ENCODE peak calls at places on chromosomes 4 and X, in eight cellular contexts. X is H1, K is PC-3, C is fibroblast of lung, R is mammary epithelial cell, A is IMR-90, H is mesendoderm, G is A549. P is an unnamed sample.

GRCh38 chrX:52078133-52078532 is 9.2 kb upstream of the MAGED4B start:
- DNase-seq in H (no peak), A (no peak), C (no peak), K (no peak), X (no peak), R (no peak), G (no peak), P (no peak)

GRCh38 chr4:75477201-75477600 is 37.0 kb downstream of the RCHY1 start:
- DNase-seq in X (no peak), K (no peak), G (no peak), C (peak), R (no peak), A (peak), H (no peak), P (no peak)

GRCh38 chr4:139973015-139973414 is 181.0 kb downstream of the MAML3 start:
- DNase-seq in X (no peak), K (no peak), C (no peak), G (no peak), H (no peak), A (peak), R (peak), P (no peak)

GRCh38 chr4:173171987-173172386 is 3.4 kb downstream of the GALNT7 start:
- DNase-seq in X (no peak), C (no peak), H (no peak), K (no peak), G (no peak), A (no peak), R (no peak), P (no peak)

GRCh38 chr4:158760866-158761265 is 8.0 kb upstream of the FNIP2 start:
- DNase-seq in G (no peak), A (peak), X (no peak), H (no peak), K (no peak), C (no peak), R (no peak), P (peak)

GRCh38 chrX:149848855-149849254 is 32.1 kb upstream of the MAGEA8 start:
- DNase-seq in K (no peak), X (no peak), H (no peak), R (no peak), C (no peak), G (no peak), A (no peak), P (no peak)

GRCh38 chrX:110086916-110087484 is 84.1 kb downstream of the TMEM164 start:
- DNase-seq in A (peak), H (peak), R (peak), G (peak), X (no peak), C (peak), K (peak), P (peak)

GRCh38 chr4:76526585-76526990 is 91.6 kb downstream of the SHROOM3 start:
- DNase-seq in X (no peak), A (no peak), C (no peak), H (peak), K (peak), G (peak), R (peak), P (no peak)

GRCh38 chr4:13750594-13750993 is 123.1 kb upstream of the BOD1L1 start:
- DNase-seq in H (no peak), A (no peak), R (peak), G (no peak), X (no peak), K (peak), C (no peak), P (no peak)

GRCh38 chr4:25312496-25313193 is at the start of gene ZCCHC4:
- DNase-seq in C (peak), R (peak), X (peak), G (peak), A (peak), K (peak), H (peak), P (peak)

DNA sequence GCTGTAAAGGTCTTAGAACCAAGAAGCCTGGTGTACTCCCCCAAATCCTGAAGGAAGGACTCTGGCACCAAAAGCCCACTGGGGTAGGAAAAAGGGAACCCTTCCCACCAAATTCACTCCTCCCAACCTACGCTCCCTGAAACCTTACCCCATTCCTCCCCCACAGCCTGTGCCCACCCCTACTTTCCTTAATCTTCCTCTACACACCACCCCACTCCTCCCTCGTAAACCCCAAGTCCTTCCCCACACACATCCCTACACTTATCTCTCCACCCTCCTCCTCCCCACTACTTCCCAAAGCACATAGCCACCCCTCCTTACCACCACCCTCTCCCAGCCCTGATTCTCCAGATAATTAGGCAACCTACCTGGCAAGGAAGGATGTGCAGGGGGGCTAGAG is 1.7 kb downstream of the ZMYM3 start:
- DNase-seq in R (no peak), C (no peak), H (no peak), A (no peak), K (no peak), X (no peak), G (no peak), P (peak)
- H3K4me2 ChIP-seq in R (no peak), C (peak), H (peak), A (peak), K (peak), X (peak), G (peak), P (peak)

DNA sequence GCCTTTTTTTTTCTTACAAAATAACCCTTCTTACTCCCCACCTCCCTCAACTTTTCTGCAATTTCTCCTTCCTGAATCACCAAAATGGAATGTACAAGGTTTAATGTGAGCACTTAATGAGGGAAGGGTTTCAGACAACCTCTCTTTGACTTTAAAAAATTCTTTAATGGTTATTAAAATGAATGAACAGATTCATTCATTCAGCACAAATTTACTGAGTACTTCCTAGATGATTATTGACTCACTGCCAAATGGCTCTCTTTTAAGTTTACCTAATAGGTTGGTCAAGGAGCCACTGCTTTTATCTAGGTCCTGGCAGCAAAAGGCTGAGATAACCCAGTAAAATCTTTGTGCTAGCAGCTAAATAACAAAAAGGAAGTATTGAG is 904 bp upstream of the AADAT start:
- DNase-seq in R (peak), K (peak), X (no peak), H (peak), G (no peak), A (peak), C (no peak), P (peak)
- H3K4me2 ChIP-seq in R (peak), K (peak), X (peak), H (no peak), G (peak), A (no peak), C (peak), P (peak)

GRCh38 chrX:47360423-47361179 is 9.8 kb upstream of the ZNF157 start:
- DNase-seq in K (no peak), A (no peak), X (no peak), H (no peak), G (no peak), R (no peak), C (no peak), P (no peak)

GRCh38 chrX:47370278-47370677 is at the start of gene ZNF157:
- DNase-seq in G (no peak), R (no peak), H (no peak), C (no peak), K (no peak), X (no peak), A (no peak), P (peak)

GRCh38 chrX:47361538-47362511 is 8.6 kb upstream of the ZNF157 start:
- DNase-seq in H (peak), K (peak), A (peak), C (peak), G (peak), R (peak), X (peak), P (peak)

GRCh38 chrX:47366051-47366722 is 4.2 kb upstream of the ZNF157 start:
- DNase-seq in H (peak), R (peak), G (peak), X (peak), A (peak), K (peak), C (peak), P (peak)
- H3K4me2 ChIP-seq in H (peak), R (peak), G (peak), X (peak), A (peak), K (peak), C (peak), P (peak)

DNA sequence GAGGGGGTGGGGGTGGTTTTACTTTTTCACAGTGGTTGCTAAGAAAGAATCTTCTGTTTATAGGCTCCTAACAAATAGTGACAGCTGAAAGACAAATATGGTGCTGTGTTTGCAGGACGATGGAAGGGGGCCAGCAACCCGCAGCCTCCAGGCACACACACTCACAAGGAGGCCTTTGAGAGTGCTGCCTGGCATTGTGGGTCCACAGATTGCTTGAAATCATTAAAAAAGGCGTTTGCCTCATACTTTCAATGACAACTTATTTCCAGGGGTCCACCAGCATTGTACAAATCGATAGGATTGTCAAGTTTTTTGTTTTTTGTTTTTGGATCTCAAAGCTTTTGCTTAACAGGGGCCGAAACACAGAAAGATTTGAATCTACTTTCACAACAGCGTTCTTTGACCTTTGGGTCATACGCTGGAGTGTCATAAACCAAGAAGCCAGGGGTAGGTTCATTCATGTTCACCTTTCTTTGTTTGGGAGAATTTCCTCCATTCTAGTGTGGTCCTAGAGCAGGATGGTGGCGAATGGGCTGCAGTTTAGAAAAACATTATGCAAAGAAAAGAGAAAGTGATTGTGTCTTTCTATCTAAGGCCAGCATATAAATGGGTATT is 32.6 kb upstream of the PDLIM3 start:
- DNase-seq in A (peak), H (peak), G (no peak), K (no peak), X (no peak), C (peak), R (no peak), P (no peak)
- H3K4me2 ChIP-seq in A (peak), H (no peak), G (no peak), K (no peak), X (no peak), C (peak), R (no peak), P (no peak)

GRCh38 chr4:184028571-184028996 is 123.5 kb downstream of the STOX2 start:
- DNase-seq in A (no peak), K (no peak), R (no peak), C (peak), X (no peak), G (no peak), H (no peak), P (no peak)
- H3K4me2 ChIP-seq in A (peak), K (no peak), R (no peak), C (peak), X (no peak), G (no peak), H (no peak), P (no peak)

GRCh38 chr4:54254116-54254914 is 25.2 kb downstream of the PDGFRA start:
- DNase-seq in K (no peak), C (peak), A (peak), H (peak), G (no peak), X (no peak), R (no peak), P (no peak)
- H3K4me2 ChIP-seq in K (no peak), C (peak), A (peak), H (no peak), G (no peak), X (no peak), R (no peak), P (no peak)

GRCh38 chrX:45747905-45748304 is 547.2 kb upstream of the DIPK2B start:
- DNase-seq in C (no peak), R (peak), A (no peak), K (peak), H (no peak), X (no peak), G (no peak), P (no peak)

GRCh38 chrX:45750639-45751038 is 550.0 kb upstream of the DIPK2B start:
- DNase-seq in R (peak), A (no peak), H (no peak), K (no peak), G (no peak), X (no peak), C (no peak), P (no peak)

GRCh38 chrX:45751156-45751555 is 550.5 kb upstream of the DIPK2B start:
- DNase-seq in K (no peak), H (no peak), A (no peak), G (no peak), X (no peak), R (no peak), C (no peak), P (no peak)

GRCh38 chrX:45749375-45749774 is 548.7 kb upstream of the DIPK2B start:
- DNase-seq in R (no peak), H (no peak), A (no peak), K (peak), X (no peak), C (peak), G (no peak), P (no peak)

GRCh38 chrX:45748443-45748842 is 547.8 kb upstream of the DIPK2B start:
- DNase-seq in G (no peak), H (no peak), C (no peak), R (no peak), K (peak), A (no peak), X (no peak), P (no peak)
- H3K4me2 ChIP-seq in G (peak), H (no peak), C (no peak), R (peak), K (peak), A (no peak), X (no peak), P (no peak)

DNA sequence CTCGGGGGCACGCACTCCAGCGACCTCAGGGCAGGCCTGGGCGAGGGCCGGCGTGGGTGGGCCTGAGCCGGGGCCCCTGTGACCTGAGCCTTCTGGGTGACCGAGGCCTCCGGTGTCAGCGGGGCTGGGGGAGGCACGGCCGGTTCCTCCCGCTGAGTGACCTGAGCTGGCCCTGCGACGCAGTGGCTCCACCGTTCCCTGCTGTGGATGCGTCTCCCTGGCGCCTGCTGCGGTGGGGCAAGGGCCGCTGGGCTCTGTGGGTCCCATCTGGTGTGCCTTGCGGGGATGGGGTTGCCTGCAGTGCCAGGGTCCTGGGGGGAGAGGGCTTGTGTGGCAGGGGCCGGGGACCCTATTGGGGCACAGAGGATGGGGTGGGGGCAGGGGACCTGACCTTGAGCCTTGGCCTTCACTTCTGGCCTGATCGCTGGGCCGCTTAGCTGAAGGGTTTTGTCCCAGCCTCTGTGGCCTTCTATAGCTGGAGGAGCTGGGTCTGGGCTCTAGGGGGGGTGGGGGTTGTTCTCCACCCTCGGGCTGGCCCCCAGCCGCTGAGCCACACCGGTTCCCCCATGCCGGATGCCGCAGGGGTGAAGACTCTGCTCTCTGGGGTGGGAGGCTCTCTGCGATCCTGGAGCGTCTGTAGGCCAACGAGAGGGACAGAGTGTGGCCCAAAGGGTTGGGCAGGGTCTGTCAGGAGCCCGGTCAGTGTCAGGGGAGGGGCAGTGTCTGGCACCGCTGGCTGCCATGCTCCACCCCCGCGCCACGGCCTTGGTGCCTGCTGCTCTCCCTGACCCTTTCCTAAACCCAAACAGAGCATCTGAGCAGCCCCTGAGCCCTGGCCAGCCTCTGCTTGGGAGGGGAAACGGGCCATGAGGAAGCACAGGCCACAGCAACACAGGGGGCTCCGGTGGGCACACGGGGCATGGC is 2.3 kb downstream of the NAT8L start:
- DNase-seq in X (no peak), C (no peak), K (no peak), G (no peak), R (no peak), A (no peak), H (no peak), P (peak)
- H3K4me2 ChIP-seq in X (peak), C (no peak), K (no peak), G (peak), R (no peak), A (no peak), H (no peak), P (no peak)

GRCh38 chrX:31258163-31258562 is 186.3 kb upstream of the FTHL17 start:
- DNase-seq in R (peak), A (no peak), H (no peak), X (no peak), C (no peak), G (no peak), K (peak), P (no peak)
- H3K4me2 ChIP-seq in R (no peak), A (no peak), H (no peak), X (no peak), C (no peak), G (no peak), K (no peak), P (no peak)

P was measured in osteoblast.